ENCODE peak calls at places on chromosomes 2 and 18, in seven cellular contexts. J, X, U, E, N, T and W are unnamed samples. For H3K4me1, the result is how much of the 10 kb centered on the place peaks cover.

GRCh38 chr18:40133253-40133652 is 1821.8 kb upstream of the PIK3C3 start:
- DNase-seq in J (no peak), X (no peak), U (no peak), E (no peak), N (no peak), T (no peak), W (peak)

GRCh38 chr2:127485694-127486071 is 40.6 kb downstream of the IWS1 start:
- DNase-seq in J (no peak), X (no peak), U (no peak), E (no peak), N (no peak), T (no peak), W (no peak)

GRCh38 chr2:181077128-181077709 is 96.8 kb downstream of the UBE2E3 start:
- DNase-seq in J (no peak), X (no peak), U (no peak), E (no peak), N (peak), T (peak), W (no peak)

GRCh38 chr2:172252154-172252553 is 149.5 kb upstream of the DLX2 start:
- DNase-seq in J (peak), X (no peak), U (peak), E (no peak), N (no peak), T (no peak), W (no peak)

GRCh38 chr2:73286134-73286533 is 1.9 kb upstream of the FBXO41 start:
- DNase-seq in J (no peak), X (no peak), U (no peak), E (no peak), N (no peak), T (no peak), W (no peak)

GRCh38 chr2:237558918-237559645 is 7.3 kb upstream of the PRLH start:
- DNase-seq in J (no peak), X (no peak), U (peak), E (no peak), N (peak), T (peak), W (peak)

GRCh38 chr2:197211881-197212342 is 98.7 kb downstream of the ANKRD44 start:
- DNase-seq in J (no peak), X (no peak), U (no peak), E (no peak), N (no peak), T (no peak), W (no peak)

GRCh38 chr18:55206941-55207340 is 247.7 kb upstream of the CCDC68 start:
- DNase-seq in J (no peak), X (no peak), U (no peak), E (no peak), N (peak), T (no peak), W (no peak)

GRCh38 chr2:194883711-194884110 is 773.3 kb upstream of the SLC39A10 start:
- DNase-seq in J (no peak), X (no peak), U (no peak), E (no peak), N (no peak), T (no peak), W (no peak)

GRCh38 chr2:31598694-31599093 is 18.0 kb upstream of the SRD5A2 start:
- DNase-seq in J (no peak), X (no peak), U (no peak), E (no peak), N (no peak), T (no peak), W (no peak)

GRCh38 chr2:39511786-39512433 is 74.8 kb upstream of the MAP4K3 start:
- DNase-seq in J (no peak), X (no peak), U (no peak), E (no peak), N (no peak), T (no peak), W (no peak)

GRCh38 chr2:188024811-188025210 is 266.9 kb upstream of the GULP1 start:
- DNase-seq in J (no peak), X (no peak), U (no peak), E (no peak), N (peak), T (no peak), W (no peak)

GRCh38 chr2:113720167-113720566 is 36.3 kb downstream of the SLC35F5 start:
- DNase-seq in J (no peak), X (no peak), U (no peak), E (no peak), N (peak), T (no peak), W (no peak)

GRCh38 chr2:43196773-43197567 is 29.4 kb downstream of the ZFP36L2 start:
- DNase-seq in J (no peak), X (no peak), U (no peak), E (no peak), N (peak), T (no peak), W (no peak)

GRCh38 chr2:43199492-43200481 is 26.6 kb downstream of the ZFP36L2 start:
- DNase-seq in J (no peak), X (no peak), U (no peak), E (peak), N (peak), T (peak), W (peak)

GRCh38 chr2:43201016-43201415 is 25.4 kb downstream of the ZFP36L2 start:
- DNase-seq in J (no peak), X (no peak), U (no peak), E (no peak), N (no peak), T (no peak), W (no peak)

GRCh38 chr2:43197568-43197896 is 28.9 kb downstream of the ZFP36L2 start:
- DNase-seq in J (no peak), X (no peak), U (no peak), E (no peak), N (no peak), T (no peak), W (no peak)

GRCh38 chr2:43198263-43198662 is 28.1 kb downstream of the ZFP36L2 start:
- DNase-seq in J (no peak), X (no peak), U (no peak), E (no peak), N (no peak), T (no peak), W (no peak)
- H3K27ac ChIP-seq in J (no peak), X (no peak), U (no peak), E (no peak), N (no peak), T (no peak), W (no peak)

GRCh38 chr2:80499095-80499494 is 194.5 kb upstream of the LRRTM1 start:
- DNase-seq in J (peak), X (no peak), U (no peak), E (no peak), N (peak), T (peak), W (peak)
- H3K4me1 ChIP-seq in J (under half), X (under half), U (under half), E (under half), N (under half), T (under half), W (under half)

GRCh38 chr2:163471947-163472346 is 263.9 kb downstream of the FIGN start:
- DNase-seq in J (no peak), X (no peak), U (no peak), E (no peak), N (peak), T (peak), W (no peak)
- TF ChIP-seq CTCF in J (no peak), X (no peak), U (peak), E (no peak), N (peak), T (peak), W (peak)

GRCh38 chr18:58225101-58225500 is 181.1 kb downstream of the NEDD4L start:
- DNase-seq in J (no peak), X (no peak), U (no peak), E (no peak), N (peak), T (no peak), W (peak)
- H3K27ac ChIP-seq in J (no peak), X (no peak), U (peak), E (peak), N (no peak), T (peak), W (peak)

GRCh38 chr2:193270816-193271215 is 1076.1 kb upstream of the TMEFF2 start:
- DNase-seq in J (no peak), X (no peak), U (no peak), E (no peak), N (no peak), T (no peak), W (no peak)
- H3K4me1 ChIP-seq in J (under half), X (under half), U (under half), E (under half), N (under half), T (under half), W (under half)

GRCh38 chr2:224039770-224040088 is 643 bp upstream of the SERPINE2 start:
- DNase-seq in J (no peak), X (no peak), U (no peak), E (no peak), N (no peak), T (no peak), W (no peak)

GRCh38 chr2:224038049-224038829 is 847 bp downstream of the SERPINE2 start:
- DNase-seq in J (no peak), X (no peak), U (peak), E (peak), N (peak), T (peak), W (peak)

GRCh38 chr2:224038830-224039079 is 331 bp downstream of the SERPINE2 start:
- DNase-seq in J (no peak), X (no peak), U (no peak), E (no peak), N (no peak), T (no peak), W (no peak)

GRCh38 chr2:224040753-224041152 is 1.7 kb upstream of the SERPINE2 start:
- DNase-seq in J (no peak), X (no peak), U (no peak), E (no peak), N (no peak), T (no peak), W (peak)

GRCh38 chr2:224039080-224039769 is at the start of gene SERPINE2:
- DNase-seq in J (peak), X (peak), U (peak), E (peak), N (peak), T (peak), W (peak)
- TF ChIP-seq CTCF in J (peak), X (no peak), U (peak), E (no peak), N (peak), T (peak), W (peak)

GRCh38 chr2:26454561-26455001 is 23.3 kb downstream of the OTOF start:
- DNase-seq in J (no peak), X (peak), U (no peak), E (no peak), N (no peak), T (no peak), W (no peak)

GRCh38 chr2:26453421-26454329 is 24.2 kb downstream of the OTOF start:
- DNase-seq in J (no peak), X (peak), U (no peak), E (no peak), N (no peak), T (no peak), W (no peak)

GRCh38 chr2:26455801-26456700 is 21.9 kb downstream of the OTOF start:
- DNase-seq in J (no peak), X (peak), U (no peak), E (no peak), N (no peak), T (no peak), W (no peak)

GRCh38 chr2:26456701-26457224 is 21.2 kb downstream of the OTOF start:
- DNase-seq in J (no peak), X (peak), U (no peak), E (no peak), N (no peak), T (peak), W (no peak)

DNA sequence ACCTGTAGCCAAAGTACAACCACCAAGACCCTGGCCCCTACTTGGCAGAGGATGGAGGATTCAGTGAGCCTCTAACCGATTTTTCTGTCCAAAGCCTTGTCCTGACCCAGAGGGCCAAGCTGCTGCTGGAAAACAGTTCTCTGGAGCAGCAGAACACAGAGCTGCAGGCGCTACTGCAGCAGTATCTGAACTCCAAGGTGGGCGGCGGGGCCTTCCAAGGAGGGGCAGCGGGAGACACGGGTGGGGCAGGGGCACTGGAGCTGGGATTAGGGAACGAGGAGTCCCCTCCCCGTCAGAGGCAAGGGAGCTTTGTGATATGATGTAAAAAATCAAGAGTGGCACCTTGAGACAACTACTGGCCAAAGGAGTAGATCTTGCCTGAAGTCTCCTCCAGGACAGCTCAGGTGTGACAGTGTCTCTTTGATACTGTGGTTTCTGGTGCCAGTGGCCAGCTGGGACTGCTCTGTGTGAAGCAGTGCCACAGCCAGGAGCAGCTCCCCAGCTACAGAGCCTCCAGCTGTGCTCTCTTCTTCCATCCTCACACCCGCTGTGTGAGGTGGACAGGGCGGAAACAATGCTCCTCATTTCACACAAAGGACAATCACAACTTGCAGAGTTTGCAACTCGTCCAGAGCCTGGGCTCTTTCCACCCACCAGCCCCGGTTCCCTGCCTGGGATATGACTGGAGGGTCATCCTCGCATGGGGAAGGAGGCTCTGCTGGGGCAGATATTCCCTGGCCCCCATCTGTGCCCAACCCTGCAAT is 22.7 kb downstream of the OTOF start:
- DNase-seq in J (no peak), X (no peak), U (no peak), E (no peak), N (no peak), T (no peak), W (no peak)
- H3K27ac ChIP-seq in J (no peak), X (no peak), U (no peak), E (no peak), N (no peak), T (peak), W (no peak)